ENCODE peak calls at places on chromosomes 12 and 14, in eight cellular contexts. One of them, this sample, is unnamed.

GRCh38 chr14:100807979-100808734 is 17.8 kb upstream of the MEG3 start:
- DNase-seq in psoas muscle: peak
- DNase-seq in stimulated activated CD4-positive, alpha-beta T cell treated with anti-CD3 and anti-CD28 coated beads, Interleukin-15, amount 100 ng/mL, for 24 hours: no peak
- DNase-seq in activated CD4-positive, alpha-beta memory T cell treated with anti-CD3 and anti-CD28 coated beads, Interleukin-2, amount 10 ng/mL, durations not matched to agents 7 days and 5 days: no peak
- DNase-seq in cardiac fibroblast: no peak
- DNase-seq in NCI-H1092 treated with DMSO at 0.1 percent for 48 hours: no peak
- DNase-seq in EH: no peak
- DNase-seq in spleen: no peak
- DNase-seq in this sample: no peak

GRCh38 chr12:8969861-8970411 is 19.4 kb upstream of the KLRG1 start:
- DNase-seq in psoas muscle: no peak
- DNase-seq in stimulated activated CD4-positive, alpha-beta T cell treated with anti-CD3 and anti-CD28 coated beads, Interleukin-15, amount 100 ng/mL, for 24 hours: no peak
- DNase-seq in activated CD4-positive, alpha-beta memory T cell treated with anti-CD3 and anti-CD28 coated beads, Interleukin-2, amount 10 ng/mL, durations not matched to agents 7 days and 5 days: no peak
- DNase-seq in cardiac fibroblast: no peak
- DNase-seq in NCI-H1092 treated with DMSO at 0.1 percent for 48 hours: no peak
- DNase-seq in EH: no peak
- DNase-seq in spleen: no peak
- DNase-seq in this sample: no peak

GRCh38 chr12:92717202-92717601 is 14.4 kb downstream of the PLEKHG7 start:
- DNase-seq in psoas muscle: no peak
- DNase-seq in stimulated activated CD4-positive, alpha-beta T cell treated with anti-CD3 and anti-CD28 coated beads, Interleukin-15, amount 100 ng/mL, for 24 hours: no peak
- DNase-seq in activated CD4-positive, alpha-beta memory T cell treated with anti-CD3 and anti-CD28 coated beads, Interleukin-2, amount 10 ng/mL, durations not matched to agents 7 days and 5 days: no peak
- DNase-seq in cardiac fibroblast: peak
- DNase-seq in NCI-H1092 treated with DMSO at 0.1 percent for 48 hours: no peak
- DNase-seq in EH: peak
- DNase-seq in spleen: no peak
- DNase-seq in this sample: peak

GRCh38 chr12:117970334-117970733 is 1.5 kb upstream of the KSR2 start:
- DNase-seq in psoas muscle: no peak
- DNase-seq in stimulated activated CD4-positive, alpha-beta T cell treated with anti-CD3 and anti-CD28 coated beads, Interleukin-15, amount 100 ng/mL, for 24 hours: no peak
- DNase-seq in activated CD4-positive, alpha-beta memory T cell treated with anti-CD3 and anti-CD28 coated beads, Interleukin-2, amount 10 ng/mL, durations not matched to agents 7 days and 5 days: no peak
- DNase-seq in cardiac fibroblast: no peak
- DNase-seq in NCI-H1092 treated with DMSO at 0.1 percent for 48 hours: no peak
- DNase-seq in EH: no peak
- DNase-seq in spleen: no peak
- DNase-seq in this sample: no peak

GRCh38 chr14:49879683-49880204 is 13.1 kb upstream of the ARF6 start:
- DNase-seq in psoas muscle: no peak
- DNase-seq in stimulated activated CD4-positive, alpha-beta T cell treated with anti-CD3 and anti-CD28 coated beads, Interleukin-15, amount 100 ng/mL, for 24 hours: peak
- DNase-seq in activated CD4-positive, alpha-beta memory T cell treated with anti-CD3 and anti-CD28 coated beads, Interleukin-2, amount 10 ng/mL, durations not matched to agents 7 days and 5 days: peak
- DNase-seq in cardiac fibroblast: peak
- DNase-seq in NCI-H1092 treated with DMSO at 0.1 percent for 48 hours: peak
- DNase-seq in EH: peak
- DNase-seq in spleen: no peak
- DNase-seq in this sample: peak

GRCh38 chr12:65740506-65740872 is 83.8 kb upstream of the HMGA2 start:
- DNase-seq in psoas muscle: no peak
- DNase-seq in stimulated activated CD4-positive, alpha-beta T cell treated with anti-CD3 and anti-CD28 coated beads, Interleukin-15, amount 100 ng/mL, for 24 hours: no peak
- DNase-seq in activated CD4-positive, alpha-beta memory T cell treated with anti-CD3 and anti-CD28 coated beads, Interleukin-2, amount 10 ng/mL, durations not matched to agents 7 days and 5 days: no peak
- DNase-seq in cardiac fibroblast: peak
- DNase-seq in NCI-H1092 treated with DMSO at 0.1 percent for 48 hours: no peak
- DNase-seq in EH: peak
- DNase-seq in spleen: no peak
- DNase-seq in this sample: no peak

GRCh38 chr14:68924392-68925158 is 54.5 kb downstream of the ACTN1 start:
- DNase-seq in psoas muscle: no peak
- DNase-seq in stimulated activated CD4-positive, alpha-beta T cell treated with anti-CD3 and anti-CD28 coated beads, Interleukin-15, amount 100 ng/mL, for 24 hours: no peak
- DNase-seq in activated CD4-positive, alpha-beta memory T cell treated with anti-CD3 and anti-CD28 coated beads, Interleukin-2, amount 10 ng/mL, durations not matched to agents 7 days and 5 days: no peak
- DNase-seq in cardiac fibroblast: no peak
- DNase-seq in NCI-H1092 treated with DMSO at 0.1 percent for 48 hours: no peak
- DNase-seq in EH: peak
- DNase-seq in spleen: no peak
- DNase-seq in this sample: peak

GRCh38 chr14:34035177-34035933 is 84.5 kb upstream of the EGLN3 start:
- DNase-seq in psoas muscle: no peak
- DNase-seq in stimulated activated CD4-positive, alpha-beta T cell treated with anti-CD3 and anti-CD28 coated beads, Interleukin-15, amount 100 ng/mL, for 24 hours: no peak
- DNase-seq in activated CD4-positive, alpha-beta memory T cell treated with anti-CD3 and anti-CD28 coated beads, Interleukin-2, amount 10 ng/mL, durations not matched to agents 7 days and 5 days: no peak
- DNase-seq in cardiac fibroblast: peak
- DNase-seq in NCI-H1092 treated with DMSO at 0.1 percent for 48 hours: no peak
- DNase-seq in EH: no peak
- DNase-seq in spleen: no peak
- DNase-seq in this sample: peak

GRCh38 chr14:51462706-51463105 is 189.0 kb upstream of the FRMD6 start:
- DNase-seq in psoas muscle: no peak
- DNase-seq in stimulated activated CD4-positive, alpha-beta T cell treated with anti-CD3 and anti-CD28 coated beads, Interleukin-15, amount 100 ng/mL, for 24 hours: no peak
- DNase-seq in activated CD4-positive, alpha-beta memory T cell treated with anti-CD3 and anti-CD28 coated beads, Interleukin-2, amount 10 ng/mL, durations not matched to agents 7 days and 5 days: no peak
- DNase-seq in cardiac fibroblast: no peak
- DNase-seq in NCI-H1092 treated with DMSO at 0.1 percent for 48 hours: no peak
- DNase-seq in EH: no peak
- DNase-seq in spleen: no peak
- DNase-seq in this sample: no peak

GRCh38 chr14:78863143-78863542 is 693.0 kb downstream of the NRXN3 start:
- DNase-seq in psoas muscle: no peak
- DNase-seq in stimulated activated CD4-positive, alpha-beta T cell treated with anti-CD3 and anti-CD28 coated beads, Interleukin-15, amount 100 ng/mL, for 24 hours: peak
- DNase-seq in activated CD4-positive, alpha-beta memory T cell treated with anti-CD3 and anti-CD28 coated beads, Interleukin-2, amount 10 ng/mL, durations not matched to agents 7 days and 5 days: peak
- DNase-seq in cardiac fibroblast: peak
- DNase-seq in NCI-H1092 treated with DMSO at 0.1 percent for 48 hours: no peak
- DNase-seq in EH: peak
- DNase-seq in spleen: no peak
- DNase-seq in this sample: peak

GRCh38 chr12:14810953-14811483 is 3.0 kb downstream of the SMCO3 start:
- DNase-seq in psoas muscle: no peak
- DNase-seq in stimulated activated CD4-positive, alpha-beta T cell treated with anti-CD3 and anti-CD28 coated beads, Interleukin-15, amount 100 ng/mL, for 24 hours: no peak
- DNase-seq in activated CD4-positive, alpha-beta memory T cell treated with anti-CD3 and anti-CD28 coated beads, Interleukin-2, amount 10 ng/mL, durations not matched to agents 7 days and 5 days: no peak
- DNase-seq in cardiac fibroblast: peak
- DNase-seq in NCI-H1092 treated with DMSO at 0.1 percent for 48 hours: peak
- DNase-seq in EH: peak
- DNase-seq in spleen: no peak
- DNase-seq in this sample: peak

GRCh38 chr12:86623267-86623666 is 367.1 kb upstream of the MGAT4C start:
- DNase-seq in psoas muscle: no peak
- DNase-seq in stimulated activated CD4-positive, alpha-beta T cell treated with anti-CD3 and anti-CD28 coated beads, Interleukin-15, amount 100 ng/mL, for 24 hours: no peak
- DNase-seq in activated CD4-positive, alpha-beta memory T cell treated with anti-CD3 and anti-CD28 coated beads, Interleukin-2, amount 10 ng/mL, durations not matched to agents 7 days and 5 days: no peak
- DNase-seq in cardiac fibroblast: no peak
- DNase-seq in NCI-H1092 treated with DMSO at 0.1 percent for 48 hours: no peak
- DNase-seq in EH: no peak
- DNase-seq in spleen: no peak
- DNase-seq in this sample: no peak

GRCh38 chr12:84305144-84305543 is 607.5 kb downstream of the SLC6A15 start:
- DNase-seq in psoas muscle: no peak
- DNase-seq in stimulated activated CD4-positive, alpha-beta T cell treated with anti-CD3 and anti-CD28 coated beads, Interleukin-15, amount 100 ng/mL, for 24 hours: no peak
- DNase-seq in activated CD4-positive, alpha-beta memory T cell treated with anti-CD3 and anti-CD28 coated beads, Interleukin-2, amount 10 ng/mL, durations not matched to agents 7 days and 5 days: no peak
- DNase-seq in cardiac fibroblast: no peak
- DNase-seq in NCI-H1092 treated with DMSO at 0.1 percent for 48 hours: no peak
- DNase-seq in EH: peak
- DNase-seq in spleen: no peak
- DNase-seq in this sample: peak

GRCh38 chr14:69720912-69721311 is 46.0 kb upstream of the SRSF5 start:
- DNase-seq in psoas muscle: no peak
- DNase-seq in stimulated activated CD4-positive, alpha-beta T cell treated with anti-CD3 and anti-CD28 coated beads, Interleukin-15, amount 100 ng/mL, for 24 hours: no peak
- DNase-seq in activated CD4-positive, alpha-beta memory T cell treated with anti-CD3 and anti-CD28 coated beads, Interleukin-2, amount 10 ng/mL, durations not matched to agents 7 days and 5 days: no peak
- DNase-seq in cardiac fibroblast: no peak
- DNase-seq in NCI-H1092 treated with DMSO at 0.1 percent for 48 hours: no peak
- DNase-seq in EH: no peak
- DNase-seq in spleen: no peak
- DNase-seq in this sample: no peak

GRCh38 chr12:4009979-4010704 is 136.9 kb upstream of the PARP11 start:
- DNase-seq in psoas muscle: no peak
- DNase-seq in stimulated activated CD4-positive, alpha-beta T cell treated with anti-CD3 and anti-CD28 coated beads, Interleukin-15, amount 100 ng/mL, for 24 hours: no peak
- DNase-seq in activated CD4-positive, alpha-beta memory T cell treated with anti-CD3 and anti-CD28 coated beads, Interleukin-2, amount 10 ng/mL, durations not matched to agents 7 days and 5 days: no peak
- DNase-seq in cardiac fibroblast: no peak
- DNase-seq in NCI-H1092 treated with DMSO at 0.1 percent for 48 hours: no peak
- DNase-seq in EH: no peak
- DNase-seq in spleen: no peak
- DNase-seq in this sample: no peak

GRCh38 chr12:92146865-92147264 is 1.2 kb upstream of the BTG1 start:
- DNase-seq in psoas muscle: no peak
- DNase-seq in stimulated activated CD4-positive, alpha-beta T cell treated with anti-CD3 and anti-CD28 coated beads, Interleukin-15, amount 100 ng/mL, for 24 hours: no peak
- DNase-seq in activated CD4-positive, alpha-beta memory T cell treated with anti-CD3 and anti-CD28 coated beads, Interleukin-2, amount 10 ng/mL, durations not matched to agents 7 days and 5 days: no peak
- DNase-seq in cardiac fibroblast: no peak
- DNase-seq in NCI-H1092 treated with DMSO at 0.1 percent for 48 hours: no peak
- DNase-seq in EH: no peak
- DNase-seq in spleen: no peak
- DNase-seq in this sample: no peak

GRCh38 chr12:49649892-49650291 is 26.5 kb downstream of the PRPF40B start:
- DNase-seq in psoas muscle: no peak
- DNase-seq in stimulated activated CD4-positive, alpha-beta T cell treated with anti-CD3 and anti-CD28 coated beads, Interleukin-15, amount 100 ng/mL, for 24 hours: no peak
- DNase-seq in activated CD4-positive, alpha-beta memory T cell treated with anti-CD3 and anti-CD28 coated beads, Interleukin-2, amount 10 ng/mL, durations not matched to agents 7 days and 5 days: no peak
- DNase-seq in cardiac fibroblast: no peak
- DNase-seq in NCI-H1092 treated with DMSO at 0.1 percent for 48 hours: no peak
- DNase-seq in EH: no peak
- DNase-seq in spleen: no peak
- DNase-seq in this sample: no peak

GRCh38 chr14:61625171-61625570 is 70.1 kb upstream of the HIF1A start:
- DNase-seq in psoas muscle: no peak
- DNase-seq in stimulated activated CD4-positive, alpha-beta T cell treated with anti-CD3 and anti-CD28 coated beads, Interleukin-15, amount 100 ng/mL, for 24 hours: no peak
- DNase-seq in activated CD4-positive, alpha-beta memory T cell treated with anti-CD3 and anti-CD28 coated beads, Interleukin-2, amount 10 ng/mL, durations not matched to agents 7 days and 5 days: no peak
- DNase-seq in cardiac fibroblast: no peak
- DNase-seq in NCI-H1092 treated with DMSO at 0.1 percent for 48 hours: no peak
- DNase-seq in EH: no peak
- DNase-seq in spleen: no peak
- DNase-seq in this sample: peak

GRCh38 chr12:53743277-53744129 is 8.3 kb downstream of the CISTR start:
- DNase-seq in psoas muscle: peak
- DNase-seq in stimulated activated CD4-positive, alpha-beta T cell treated with anti-CD3 and anti-CD28 coated beads, Interleukin-15, amount 100 ng/mL, for 24 hours: peak
- DNase-seq in activated CD4-positive, alpha-beta memory T cell treated with anti-CD3 and anti-CD28 coated beads, Interleukin-2, amount 10 ng/mL, durations not matched to agents 7 days and 5 days: peak
- DNase-seq in cardiac fibroblast: peak
- DNase-seq in NCI-H1092 treated with DMSO at 0.1 percent for 48 hours: peak
- DNase-seq in EH: peak
- DNase-seq in spleen: peak
- DNase-seq in this sample: peak

GRCh38 chr12:127503221-127503620 is 763.7 kb upstream of the TMEM132C start:
- DNase-seq in psoas muscle: no peak
- DNase-seq in stimulated activated CD4-positive, alpha-beta T cell treated with anti-CD3 and anti-CD28 coated beads, Interleukin-15, amount 100 ng/mL, for 24 hours: no peak
- DNase-seq in activated CD4-positive, alpha-beta memory T cell treated with anti-CD3 and anti-CD28 coated beads, Interleukin-2, amount 10 ng/mL, durations not matched to agents 7 days and 5 days: no peak
- DNase-seq in cardiac fibroblast: no peak
- DNase-seq in NCI-H1092 treated with DMSO at 0.1 percent for 48 hours: no peak
- DNase-seq in EH: no peak
- DNase-seq in spleen: no peak
- DNase-seq in this sample: no peak

GRCh38 chr12:113867258-113867657 is 98.9 kb downstream of the RBM19 start:
- DNase-seq in psoas muscle: no peak
- DNase-seq in stimulated activated CD4-positive, alpha-beta T cell treated with anti-CD3 and anti-CD28 coated beads, Interleukin-15, amount 100 ng/mL, for 24 hours: no peak
- DNase-seq in activated CD4-positive, alpha-beta memory T cell treated with anti-CD3 and anti-CD28 coated beads, Interleukin-2, amount 10 ng/mL, durations not matched to agents 7 days and 5 days: no peak
- DNase-seq in cardiac fibroblast: peak
- DNase-seq in NCI-H1092 treated with DMSO at 0.1 percent for 48 hours: peak
- DNase-seq in EH: peak
- DNase-seq in spleen: no peak
- DNase-seq in this sample: no peak

GRCh38 chr14:92510972-92511371 is 2.6 kb upstream of the RIN3 start:
- DNase-seq in psoas muscle: no peak
- DNase-seq in stimulated activated CD4-positive, alpha-beta T cell treated with anti-CD3 and anti-CD28 coated beads, Interleukin-15, amount 100 ng/mL, for 24 hours: no peak
- DNase-seq in activated CD4-positive, alpha-beta memory T cell treated with anti-CD3 and anti-CD28 coated beads, Interleukin-2, amount 10 ng/mL, durations not matched to agents 7 days and 5 days: no peak
- DNase-seq in cardiac fibroblast: no peak
- DNase-seq in NCI-H1092 treated with DMSO at 0.1 percent for 48 hours: no peak
- DNase-seq in EH: no peak
- DNase-seq in spleen: peak
- DNase-seq in this sample: no peak

GRCh38 chr14:24368562-24369252 is 723 bp downstream of the NFATC4 start:
- DNase-seq in psoas muscle: peak
- DNase-seq in stimulated activated CD4-positive, alpha-beta T cell treated with anti-CD3 and anti-CD28 coated beads, Interleukin-15, amount 100 ng/mL, for 24 hours: peak
- DNase-seq in activated CD4-positive, alpha-beta memory T cell treated with anti-CD3 and anti-CD28 coated beads, Interleukin-2, amount 10 ng/mL, durations not matched to agents 7 days and 5 days: no peak
- DNase-seq in cardiac fibroblast: peak
- DNase-seq in NCI-H1092 treated with DMSO at 0.1 percent for 48 hours: peak
- DNase-seq in EH: peak
- DNase-seq in spleen: peak
- DNase-seq in this sample: peak

GRCh38 chr14:72472845-72473244 is 421.1 kb downstream of the DPF3 start:
- DNase-seq in psoas muscle: no peak
- DNase-seq in stimulated activated CD4-positive, alpha-beta T cell treated with anti-CD3 and anti-CD28 coated beads, Interleukin-15, amount 100 ng/mL, for 24 hours: no peak
- DNase-seq in activated CD4-positive, alpha-beta memory T cell treated with anti-CD3 and anti-CD28 coated beads, Interleukin-2, amount 10 ng/mL, durations not matched to agents 7 days and 5 days: no peak
- DNase-seq in cardiac fibroblast: no peak
- DNase-seq in NCI-H1092 treated with DMSO at 0.1 percent for 48 hours: no peak
- DNase-seq in EH: no peak
- DNase-seq in spleen: no peak
- DNase-seq in this sample: no peak

GRCh38 chr12:46493352-46494209 is 121.0 kb upstream of the SLC38A2 start:
- DNase-seq in psoas muscle: no peak
- DNase-seq in stimulated activated CD4-positive, alpha-beta T cell treated with anti-CD3 and anti-CD28 coated beads, Interleukin-15, amount 100 ng/mL, for 24 hours: no peak
- DNase-seq in activated CD4-positive, alpha-beta memory T cell treated with anti-CD3 and anti-CD28 coated beads, Interleukin-2, amount 10 ng/mL, durations not matched to agents 7 days and 5 days: no peak
- DNase-seq in cardiac fibroblast: peak
- DNase-seq in NCI-H1092 treated with DMSO at 0.1 percent for 48 hours: no peak
- DNase-seq in EH: no peak
- DNase-seq in spleen: no peak
- DNase-seq in this sample: no peak